ENCODE peak calls at places on chromosome 1, in nine cellular contexts. B, E, F, C, P, D, N, M and Y are unnamed samples.

GRCh38 chr1:167710836-167711235 is 10.9 kb upstream of the MPZL1 start:
- DNase-seq in P (no peak), E (no peak), D (no peak), C (no peak), N (no peak), M (no peak), F (no peak), B (no peak), Y (no peak)

GRCh38 chr1:243658596-243659105 is 191.4 kb downstream of the AKT3 start:
- DNase-seq in E (no peak), C (no peak), F (no peak), M (no peak), N (no peak), B (no peak), D (no peak), P (no peak), Y (no peak)

GRCh38 chr1:54294846-54295245 is 94.9 kb downstream of the MRPL37 start:
- DNase-seq in N (no peak), D (no peak), B (no peak), F (no peak), E (no peak), C (no peak), M (no peak), P (no peak), Y (no peak)

GRCh38 chr1:236147521-236148470 is 5.5 kb downstream of the GPR137B start:
- DNase-seq in F (no peak), D (no peak), M (no peak), C (no peak), B (no peak), P (no peak), E (no peak), N (peak; percentile 16), Y (no peak)

GRCh38 chr1:202567747-202568146 is 142.5 kb downstream of the SYT2 start:
- DNase-seq in E (no peak), N (no peak), D (no peak), C (no peak), M (no peak), B (no peak), P (no peak), F (no peak), Y (no peak)

GRCh38 chr1:9213956-9214355 is 20.6 kb upstream of the H6PD start:
- DNase-seq in M (no peak), N (no peak), E (no peak), F (no peak), B (no peak), C (no peak), D (no peak), P (no peak), Y (no peak)

GRCh38 chr1:64966158-64966963 is at the start of gene JAK1:
- DNase-seq in B (peak; percentile 77), C (peak; percentile 92), P (peak; percentile 90), N (peak; percentile 81), M (peak; percentile 67), F (peak; percentile 90), E (peak; percentile 61), D (peak; percentile 85), Y (peak; percentile 95)

GRCh38 chr1:209869242-209870149 is 41.7 kb downstream of the UTP25 start:
- DNase-seq in M (no peak), C (no peak), B (no peak), D (peak; percentile 62), F (no peak), N (no peak), E (no peak), P (no peak), Y (no peak)

GRCh38 chr1:111597433-111597832 is 22.2 kb upstream of the RAP1A start:
- DNase-seq in C (no peak), F (no peak), E (no peak), P (no peak), D (no peak), M (no peak), N (no peak), B (no peak), Y (no peak)

GRCh38 chr1:151805066-151805820 is at the start of gene LINGO4:
- DNase-seq in E (no peak), B (no peak), N (no peak), F (no peak), C (no peak), M (no peak), D (no peak), P (no peak), Y (no peak)

GRCh38 chr1:22528451-22528850 is 34.8 kb upstream of the EPHA8 start:
- DNase-seq in N (no peak), P (no peak), E (no peak), B (no peak), D (no peak), M (no peak), C (no peak), F (no peak), Y (no peak)

GRCh38 chr1:36341626-36342320 is 18.3 kb upstream of the EVA1B start:
- DNase-seq in D (no peak), F (no peak), E (no peak), P (no peak), N (no peak), M (no peak), C (no peak), B (no peak), Y (no peak)

GRCh38 chr1:24101796-24102580 is 9.9 kb downstream of the MYOM3 start:
- DNase-seq in B (peak; percentile 28), E (no peak), C (no peak), P (no peak), M (peak; percentile 26), F (no peak), D (no peak), N (peak; percentile 33), Y (no peak)

GRCh38 chr1:170067253-170067819 is 7.2 kb downstream of the KIFAP3 start:
- DNase-seq in N (peak; percentile 51), F (no peak), C (no peak), E (no peak), P (no peak), M (no peak), D (peak; percentile 14), B (no peak), Y (no peak)

GRCh38 chr1:68047659-68048026 is 2.8 kb downstream of the DIRAS3 start:
- DNase-seq in B (no peak), M (no peak), E (no peak), N (no peak), P (no peak), F (no peak), C (no peak), D (no peak), Y (no peak)

GRCh38 chr1:17550684-17551584 is 11.4 kb downstream of the ARHGEF10L start:
- DNase-seq in M (no peak), D (no peak), P (peak; percentile 22), B (peak; percentile 21), N (peak; percentile 64), C (no peak), E (no peak), F (no peak), Y (no peak)

GRCh38 chr1:228226141-228226874 is 18.5 kb downstream of the OBSCN start:
- DNase-seq in B (no peak), E (no peak), N (no peak), C (no peak), D (no peak), F (no peak), M (no peak), P (no peak), Y (no peak)

GRCh38 chr1:34974626-34975025 is 10.5 kb downstream of the TMEM35B start:
- DNase-seq in B (no peak), E (no peak), N (no peak), P (no peak), C (no peak), F (no peak), M (no peak), D (no peak), Y (no peak)

GRCh38 chr1:170085089-170085488 is 10.6 kb upstream of the KIFAP3 start:
- DNase-seq in B (no peak), P (no peak), F (no peak), M (no peak), E (no peak), C (no peak), D (no peak), N (no peak), Y (no peak)

GRCh38 chr1:23867542-23867952 is 543 bp downstream of the FUCA1 start:
- DNase-seq in M (no peak), F (no peak), P (no peak), B (no peak), E (no peak), N (peak; percentile 42), D (peak; percentile 13), C (no peak), Y (no peak)

GRCh38 chr1:5992814-5993552 is 758 bp upstream of the NPHP4 start:
- DNase-seq in D (peak; percentile 25), P (peak; percentile 39), F (no peak), C (no peak), N (no peak), B (peak; percentile 48), M (no peak), E (no peak), Y (no peak)

GRCh38 chr1:9675393-9675792 is 23.9 kb downstream of the PIK3CD start:
- DNase-seq in D (no peak), C (no peak), N (no peak), E (no peak), B (no peak), P (no peak), M (no peak), F (no peak), Y (no peak)

GRCh38 chr1:115641762-115642167 is at the start of gene VANGL1:
- DNase-seq in C (no peak), B (peak; percentile 24), F (peak; percentile 15), P (peak; percentile 77), M (no peak), N (peak; percentile 63), D (no peak), E (no peak), Y (peak; percentile 87)

GRCh38 chr1:187129132-187129531 is 300.4 kb downstream of the PLA2G4A start:
- DNase-seq in M (no peak), C (no peak), N (no peak), P (no peak), B (no peak), E (no peak), F (no peak), D (no peak), Y (no peak)

GRCh38 chr1:46057781-46058180 is 74.6 kb downstream of the PIK3R3 start:
- DNase-seq in B (no peak), M (no peak), E (no peak), D (no peak), P (no peak), N (no peak), F (no peak), C (no peak), Y (no peak)

GRCh38 chr1:25523512-25523911 is 19.9 kb upstream of the LDLRAP1 start:
- DNase-seq in P (no peak), C (peak; percentile 15), M (no peak), B (peak; percentile 65), N (no peak), E (no peak), D (peak; percentile 59), F (no peak), Y (no peak)

GRCh38 chr1:33322870-33323585 is 2.1 kb upstream of the A3GALT2 start:
- DNase-seq in C (no peak), E (no peak), D (no peak), N (no peak), M (no peak), P (no peak), B (no peak), F (no peak), Y (no peak)

GRCh38 chr1:184915463-184916080 is 58.7 kb downstream of the NIBAN1 start:
- DNase-seq in P (no peak), N (no peak), B (no peak), M (no peak), F (no peak), C (no peak), D (no peak), E (no peak), Y (no peak)

GRCh38 chr1:225750420-225750819 is 27.2 kb upstream of the SRP9 start:
- DNase-seq in F (peak; percentile 3), M (no peak), N (no peak), P (no peak), B (peak; percentile 35), C (no peak), E (no peak), D (no peak), Y (no peak)

GRCh38 chr1:4627353-4627752 is 27.1 kb upstream of the AJAP1 start:
- DNase-seq in P (no peak), M (no peak), E (no peak), B (no peak), F (no peak), C (no peak), D (no peak), N (no peak), Y (no peak)

GRCh38 chr1:55464550-55464949 is 249.4 kb upstream of the USP24 start:
- DNase-seq in D (no peak), C (no peak), N (no peak), B (no peak), M (no peak), E (no peak), F (no peak), P (no peak), Y (no peak)